ENCODE peak calls at places on chromosomes 2 and 18, in eight cellular contexts. L, N, W, U, E, Q, D and P are unnamed samples.

GRCh38 chr2:16114836-16115235 is 174.5 kb downstream of the MYCN start:
- DNase-seq in E (no peak), Q (no peak), D (no peak), L (peak), N (no peak), W (no peak), U (no peak), P (no peak)

GRCh38 chr18:55988537-55988936 is 400.5 kb upstream of the TCF4 start:
- DNase-seq in E (peak), U (no peak), Q (no peak), W (no peak), D (no peak), L (no peak), N (no peak), P (no peak)

GRCh38 chr2:124024491-124025348 is at the start of gene CNTNAP5:
- DNase-seq in N (peak), E (peak), L (peak), W (peak), Q (no peak), D (peak), U (no peak), P (peak)

GRCh38 chr2:44777542-44777941 is 164.0 kb upstream of the SIX3 start:
- DNase-seq in E (no peak), N (no peak), U (no peak), L (peak), Q (no peak), W (no peak), D (no peak), P (no peak)

GRCh38 chr2:187547353-187547979 is 6.8 kb downstream of the TFPI start:
- DNase-seq in E (peak), W (peak), U (peak), D (peak), L (peak), N (peak), Q (peak), P (no peak)

GRCh38 chr2:39991298-39991697 is 212.2 kb upstream of the THUMPD2 start:
- DNase-seq in L (no peak), E (no peak), W (no peak), Q (no peak), N (no peak), D (no peak), U (peak), P (no peak)

GRCh38 chr2:65227035-65227470 is 578 bp upstream of the ACTR2 start:
- DNase-seq in L (peak), N (no peak), D (peak), U (no peak), Q (no peak), W (no peak), E (peak), P (peak)

GRCh38 chr2:225452677-225453076 is 53.2 kb downstream of the NYAP2 start:
- DNase-seq in N (no peak), Q (no peak), U (no peak), E (no peak), D (no peak), L (no peak), W (no peak), P (no peak)

GRCh38 chr2:102187191-102188150 is 648 bp downstream of the IL1RL2 start:
- DNase-seq in U (no peak), L (peak), D (peak), Q (peak), N (peak), E (peak), W (no peak), P (peak)

GRCh38 chr2:162242586-162243304 is 500 bp downstream of the FAP start:
- DNase-seq in U (peak), L (no peak), E (no peak), Q (no peak), N (no peak), W (no peak), D (no peak), P (no peak)

GRCh38 chr2:86439879-86440630 is 1.1 kb upstream of the KDM3A start:
- DNase-seq in E (no peak), U (no peak), D (no peak), W (no peak), Q (no peak), N (no peak), L (no peak), P (no peak)

GRCh38 chr2:39739386-39739785 is 39.7 kb downstream of the THUMPD2 start:
- DNase-seq in U (no peak), E (no peak), W (no peak), Q (no peak), D (no peak), N (no peak), L (no peak), P (no peak)

GRCh38 chr2:197258580-197258979 is 52.0 kb downstream of the ANKRD44 start:
- DNase-seq in L (no peak), D (no peak), Q (no peak), E (peak), U (peak), N (no peak), W (no peak), P (no peak)

GRCh38 chr2:149394864-149395263 is 64.5 kb downstream of the LYPD6 start:
- DNase-seq in L (no peak), D (no peak), E (no peak), W (peak), U (no peak), Q (no peak), N (no peak), P (no peak)

GRCh38 chr18:32482117-32482516 is 11.4 kb upstream of the GAREM1 start:
- DNase-seq in N (no peak), L (no peak), E (no peak), Q (no peak), U (no peak), W (no peak), D (no peak), P (no peak)

GRCh38 chr2:207073791-207074678 is 91.7 kb downstream of the KLF7 start:
- DNase-seq in N (no peak), W (no peak), L (no peak), U (no peak), D (no peak), E (peak), Q (no peak), P (no peak)

GRCh38 chr2:27182346-27182745 is 29.5 kb upstream of the ATRAID start:
- DNase-seq in E (no peak), Q (no peak), N (no peak), W (no peak), D (no peak), L (no peak), U (no peak), P (no peak)

GRCh38 chr18:47150824-47151366 is 595 bp upstream of the HDHD2 start:
- DNase-seq in W (no peak), E (peak), U (no peak), Q (no peak), L (peak), N (no peak), D (peak), P (no peak)

GRCh38 chr2:189635353-189635752 is 25.9 kb upstream of the ASNSD1 start:
- DNase-seq in E (no peak), L (no peak), D (no peak), W (no peak), Q (no peak), U (no peak), N (no peak), P (no peak)

GRCh38 chr2:18940184-18940583 is 350.8 kb upstream of the NT5C1B start:
- DNase-seq in U (no peak), L (no peak), E (no peak), N (no peak), D (no peak), W (no peak), Q (no peak), P (no peak)

GRCh38 chr2:170895023-170895759 is 33.9 kb upstream of the GORASP2 start:
- DNase-seq in W (no peak), D (no peak), U (no peak), N (no peak), Q (no peak), E (no peak), L (no peak), P (no peak)

GRCh38 chr2:239884875-239885274 is 140.3 kb downstream of the NDUFA10 start:
- DNase-seq in N (no peak), U (no peak), Q (no peak), W (no peak), L (no peak), E (no peak), D (no peak), P (no peak)

GRCh38 chr2:240814946-240815760 is 4.9 kb downstream of the KIF1A start:
- DNase-seq in L (no peak), D (no peak), E (no peak), W (no peak), Q (peak), N (peak), U (no peak), P (no peak)

GRCh38 chr2:200742426-200742825 is 69.3 kb upstream of the BZW1 start:
- DNase-seq in W (no peak), Q (peak), E (no peak), D (peak), N (no peak), U (no peak), L (no peak), P (peak)

GRCh38 chr18:362914-363295 is 95.1 kb upstream of the THOC1 start:
- DNase-seq in E (no peak), D (no peak), N (no peak), U (no peak), Q (no peak), W (no peak), L (no peak), P (no peak)

DNA sequence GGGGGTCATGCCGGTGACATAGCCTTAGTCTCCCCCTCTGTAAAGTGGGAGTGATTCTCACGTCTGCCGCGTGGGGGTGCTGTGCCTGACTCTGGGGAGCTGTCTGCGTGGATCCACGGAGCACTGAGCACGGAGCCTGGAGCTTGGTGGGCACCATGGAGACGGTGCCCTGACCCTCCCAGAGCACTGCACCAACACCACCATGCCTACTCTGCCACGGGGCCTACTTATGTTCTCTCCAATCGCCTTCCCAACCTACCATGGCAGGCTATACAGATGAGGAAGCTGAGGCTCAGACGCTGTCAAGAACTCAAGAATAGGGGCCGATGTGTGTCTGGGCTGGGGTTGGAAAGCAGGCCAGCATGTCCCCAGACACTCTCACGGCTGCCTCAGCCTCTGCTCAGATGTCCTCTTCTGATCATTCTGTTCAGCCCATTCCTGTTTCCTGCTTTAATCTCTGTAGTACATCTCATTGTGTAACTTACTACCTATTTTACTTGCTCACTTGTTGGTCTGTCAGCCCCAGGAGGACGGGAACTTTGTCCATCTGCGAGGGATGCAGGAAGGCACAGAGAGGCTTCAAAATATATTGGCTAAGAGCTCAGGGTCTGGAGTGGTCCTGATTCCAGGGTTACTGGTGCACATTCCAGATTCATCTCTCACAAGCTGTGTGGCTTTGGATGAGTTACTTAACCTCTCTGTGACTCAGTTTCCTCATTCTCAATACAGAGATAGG is 168.1 kb upstream of the HS6ST1 start:
- DNase-seq in W (no peak), D (no peak), N (no peak), L (no peak), Q (no peak), E (no peak), U (no peak), P (peak)
- TF ChIP-seq CTCF in W (no peak), D (no peak), N (no peak), L (no peak), Q (no peak), E (no peak), U (no peak), P (no peak)

GRCh38 chr18:39191058-39191457 is 1625.5 kb upstream of the CELF4 start:
- DNase-seq in L (no peak), U (no peak), N (no peak), D (no peak), W (no peak), E (no peak), Q (no peak), P (no peak)
- TF ChIP-seq CTCF in L (no peak), U (no peak), N (no peak), D (no peak), W (no peak), E (no peak), Q (no peak), P (no peak)

DNA sequence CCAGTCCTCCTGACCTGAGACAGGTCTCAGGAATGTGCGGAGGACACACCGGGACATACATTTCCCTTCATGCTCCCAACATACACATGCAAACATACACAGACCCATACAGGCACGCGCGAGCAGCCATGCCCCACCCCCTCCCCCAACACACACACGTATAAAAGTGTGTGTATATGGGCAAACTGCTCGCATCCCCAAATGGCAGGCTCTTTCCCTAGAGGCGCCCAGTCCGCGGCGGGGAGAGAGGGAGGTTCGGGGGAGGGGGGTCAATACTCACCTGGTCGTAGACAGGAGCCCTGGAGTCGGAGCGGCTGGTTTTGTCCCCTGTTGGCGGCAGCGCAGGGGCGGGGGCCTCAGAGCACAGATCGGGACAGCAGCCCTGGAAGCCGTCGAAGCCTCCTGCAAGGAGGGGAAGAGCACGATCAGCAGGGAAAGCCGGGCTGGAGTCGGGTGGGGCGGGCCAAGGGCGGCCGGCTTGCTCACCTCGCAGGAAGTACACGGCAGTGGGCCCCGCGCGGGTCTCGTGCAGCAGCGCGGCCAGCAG is 686 bp downstream of the DUSP2 start:
- DNase-seq in N (peak), U (no peak), D (no peak), Q (peak), L (peak), E (no peak), W (no peak), P (no peak)
- TF ChIP-seq CTCF in N (no peak), U (no peak), D (no peak), Q (no peak), L (no peak), E (no peak), W (no peak), P (no peak)

DNA sequence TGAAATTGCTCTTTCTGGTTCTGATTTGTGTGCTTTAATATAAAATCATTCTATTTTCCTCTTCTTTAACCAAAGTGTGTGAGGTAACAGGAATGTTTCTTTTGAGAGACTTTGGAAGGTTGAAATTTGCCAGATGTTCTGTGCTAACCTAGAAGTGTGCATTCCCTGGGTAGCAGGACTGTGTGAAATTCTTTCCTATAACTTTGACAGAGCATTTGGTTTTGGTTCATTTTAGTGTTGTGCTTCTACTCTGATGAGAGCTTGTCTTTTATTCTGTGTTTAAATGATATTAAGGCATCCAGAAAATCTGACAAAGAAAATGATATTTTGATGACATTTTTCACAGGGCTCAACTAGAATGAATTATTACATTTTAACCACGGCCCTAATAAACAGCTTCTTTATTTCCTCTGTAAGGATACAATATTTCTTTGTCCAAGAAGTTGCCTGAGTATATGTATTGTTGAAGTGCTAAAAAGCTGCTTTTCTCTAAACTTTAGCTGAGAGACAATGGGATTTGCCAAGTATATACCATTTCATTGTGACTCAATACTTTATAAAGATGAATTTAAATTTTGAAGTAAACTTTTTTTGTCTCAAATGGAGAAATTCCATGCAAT is 34.7 kb upstream of the DLX1 start:
- DNase-seq in W (no peak), L (no peak), Q (no peak), U (no peak), E (no peak), D (no peak), N (no peak), P (no peak)
- TF ChIP-seq CTCF in W (no peak), L (no peak), Q (no peak), U (no peak), E (no peak), D (no peak), N (no peak), P (no peak)

GRCh38 chr18:48676756-48677368 is 138.0 kb downstream of the CTIF start:
- DNase-seq in E (peak), N (peak), U (no peak), D (peak), W (no peak), Q (peak), L (peak), P (peak)
- TF ChIP-seq CTCF in E (peak), N (peak), U (peak), D (peak), W (peak), Q (peak), L (peak), P (peak)

GRCh38 chr2:46010925-46011490 is 286.2 kb upstream of the EPAS1 start:
- DNase-seq in N (no peak), L (no peak), E (no peak), D (no peak), U (no peak), W (no peak), Q (no peak), P (no peak)
- TF ChIP-seq CTCF in N (peak), L (peak), E (peak), D (peak), U (peak), W (peak), Q (peak), P (peak)

GRCh38 chr2:23128684-23129292 is 256.2 kb upstream of the KLHL29 start:
- DNase-seq in L (no peak), U (no peak), E (no peak), W (no peak), Q (no peak), D (no peak), N (no peak), P (no peak)

GRCh38 chr2:23123686-23124085 is 261.3 kb upstream of the KLHL29 start:
- DNase-seq in Q (no peak), W (no peak), D (no peak), L (no peak), E (no peak), U (no peak), N (no peak), P (no peak)

GRCh38 chr2:23124214-23124735 is 260.7 kb upstream of the KLHL29 start:
- DNase-seq in D (no peak), E (no peak), U (no peak), N (no peak), Q (no peak), L (no peak), W (no peak), P (no peak)

GRCh38 chr2:23131066-23131575 is 253.9 kb upstream of the KLHL29 start:
- DNase-seq in E (no peak), N (no peak), U (no peak), Q (no peak), D (no peak), L (no peak), W (no peak), P (no peak)

DNA sequence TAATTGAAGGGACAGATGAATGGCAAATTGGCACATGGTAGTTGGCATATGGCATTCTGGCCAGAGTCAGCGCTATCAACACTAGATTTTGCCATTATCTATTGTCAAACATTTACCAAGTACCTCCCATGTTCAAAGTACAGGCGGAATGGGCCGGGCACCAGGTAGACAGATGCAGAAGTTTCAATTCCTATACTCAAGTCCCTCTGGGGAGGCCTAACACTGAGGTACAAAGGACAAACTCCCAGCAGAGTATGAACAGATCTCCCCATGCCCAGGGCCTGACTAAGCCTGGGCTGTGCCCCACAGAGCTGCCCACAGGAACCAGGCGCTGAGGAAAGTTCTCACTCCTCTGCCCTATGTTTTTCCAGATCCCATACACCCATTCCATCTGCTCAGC is 257.5 kb upstream of the KLHL29 start:
- DNase-seq in W (no peak), E (no peak), N (no peak), Q (no peak), L (peak), D (peak), U (no peak), P (no peak)
- TF ChIP-seq CTCF in W (no peak), E (no peak), N (no peak), Q (no peak), L (peak), D (no peak), U (no peak), P (no peak)